ENCODE peak calls at places on chromosomes 12 and 14, in nine cellular contexts. I is left ventricle myocardium inferior, C is left lung, Y is IMR-90, N is tibial artery, X is heart right ventricle, E is upper lobe of left lung, F is neural progenitor cell, J is thoracic aorta. S is an unnamed sample. For H3K36me3 and H3K4me1, the result is how much of the 10 kb centered on the place peaks cover.

GRCh38 chr12:54379401-54380201 is 4.9 kb downstream of the ZNF385A start:
- DNase-seq in I (peak), C (peak), Y (peak), N (peak), X (peak), E (peak), F (peak), J (peak), S (peak)

GRCh38 chr12:116384175-116384574 is 106.7 kb upstream of the MED13L start:
- DNase-seq in I (no peak), C (no peak), Y (no peak), N (no peak), X (no peak), E (no peak), F (no peak), J (no peak), S (no peak)

GRCh38 chr12:62808166-62808879 is 126.6 kb downstream of the PPM1H start:
- DNase-seq in I (no peak), C (no peak), Y (no peak), N (no peak), X (no peak), E (no peak), F (no peak), J (no peak), S (no peak)

GRCh38 chr14:91316761-91317160 is 72.3 kb upstream of the GPR68 start:
- DNase-seq in I (no peak), C (no peak), Y (no peak), N (no peak), X (no peak), E (no peak), F (no peak), J (no peak), S (no peak)

GRCh38 chr12:42790761-42791151 is 201.2 kb upstream of the PRICKLE1 start:
- DNase-seq in I (no peak), C (no peak), Y (peak), N (no peak), X (no peak), E (no peak), F (no peak), J (no peak), S (no peak)

GRCh38 chr14:35050652-35051051 is 4.6 kb downstream of the FAM177A1 start:
- DNase-seq in I (no peak), C (no peak), Y (peak), N (no peak), X (peak), E (no peak), F (no peak), J (no peak), S (no peak)

GRCh38 chr14:101965796-101966718 is 1.7 kb downstream of the DYNC1H1 start:
- DNase-seq in I (no peak), C (no peak), Y (no peak), N (no peak), X (no peak), E (no peak), F (no peak), J (no peak), S (no peak)

GRCh38 chr12:58189030-58189429 is 247.7 kb downstream of the ATP23 start:
- DNase-seq in I (no peak), C (no peak), Y (no peak), N (no peak), X (no peak), E (no peak), F (no peak), J (no peak), S (no peak)

GRCh38 chr14:104593710-104594121 is 10.9 kb downstream of the TMEM179 start:
- DNase-seq in I (peak), C (no peak), Y (no peak), N (no peak), X (no peak), E (no peak), F (no peak), J (no peak), S (no peak)

GRCh38 chr12:68246350-68246749 is 7.1 kb downstream of the IL22 start:
- DNase-seq in I (no peak), C (no peak), Y (no peak), N (no peak), X (no peak), E (no peak), F (no peak), J (no peak), S (no peak)

GRCh38 chr12:44117368-44117767 is 281.5 kb downstream of the TMEM117 start:
- DNase-seq in I (no peak), C (no peak), Y (peak), N (no peak), X (no peak), E (no peak), F (no peak), J (no peak), S (no peak)

GRCh38 chr12:89464974-89465592 is 59.5 kb downstream of the GALNT4 start:
- DNase-seq in I (no peak), C (no peak), Y (peak), N (no peak), X (no peak), E (no peak), F (no peak), J (no peak), S (no peak)

GRCh38 chr12:325886-326285 is 63.2 kb downstream of the KDM5A start:
- DNase-seq in I (no peak), C (no peak), Y (no peak), N (no peak), X (no peak), E (no peak), F (no peak), J (no peak), S (no peak)

GRCh38 chr14:55348766-55349453 is 62.7 kb downstream of the ATG14 start:
- DNase-seq in I (no peak), C (no peak), Y (no peak), N (no peak), X (no peak), E (no peak), F (no peak), J (no peak), S (no peak)

GRCh38 chr12:21476949-21477348 is 24.5 kb downstream of the RECQL start:
- DNase-seq in I (no peak), C (no peak), Y (peak), N (no peak), X (no peak), E (no peak), F (no peak), J (no peak), S (no peak)

GRCh38 chr14:91154851-91155625 is 41.2 kb downstream of the DGLUCY start:
- DNase-seq in I (no peak), C (no peak), Y (peak), N (no peak), X (peak), E (peak), F (no peak), J (no peak), S (no peak)

GRCh38 chr12:108289342-108290131 is 49.6 kb downstream of the CMKLR1 start:
- DNase-seq in I (peak), C (no peak), Y (no peak), N (peak), X (no peak), E (no peak), F (no peak), J (no peak), S (no peak)

GRCh38 chr12:50527086-50527726 is 22.4 kb downstream of the DIP2B start:
- DNase-seq in I (no peak), C (no peak), Y (no peak), N (no peak), X (no peak), E (no peak), F (no peak), J (no peak), S (no peak)

GRCh38 chr14:97276573-97276972 is 479.4 kb downstream of the VRK1 start:
- DNase-seq in I (no peak), C (no peak), Y (no peak), N (no peak), X (no peak), E (no peak), F (no peak), J (no peak), S (no peak)

GRCh38 chr12:17357396-17357795 is 732.6 kb downstream of the RERGL start:
- DNase-seq in I (no peak), C (no peak), Y (no peak), N (no peak), X (no peak), E (no peak), F (peak), J (no peak), S (no peak)

GRCh38 chr14:79540394-79540793 is 670.9 kb downstream of the DIO2 start:
- DNase-seq in I (no peak), C (no peak), Y (no peak), N (no peak), X (no peak), E (no peak), F (no peak), J (no peak), S (no peak)

GRCh38 chr12:45989277-45989856 is 1.0 kb downstream of the SCAF11 start:
- DNase-seq in I (no peak), C (no peak), Y (peak), N (no peak), X (no peak), E (peak), F (no peak), J (no peak), S (no peak)

GRCh38 chr14:30034049-30034635 is 106.5 kb upstream of the PRKD1 start:
- DNase-seq in I (no peak), C (no peak), Y (peak), N (no peak), X (no peak), E (no peak), F (peak), J (no peak), S (no peak)

GRCh38 chr12:9669019-9669326 is 540 bp upstream of the CLEC2D start:
- DNase-seq in I (no peak), C (no peak), Y (no peak), N (no peak), X (no peak), E (no peak), F (no peak), J (no peak), S (no peak)

GRCh38 chr14:96040836-96041371 is 1.7 kb downstream of the C14orf132 start:
- DNase-seq in I (no peak), C (no peak), Y (peak), N (no peak), X (no peak), E (no peak), F (no peak), J (no peak), S (no peak)

GRCh38 chr14:89365071-89365801 is 51.8 kb downstream of the FOXN3 start:
- DNase-seq in I (no peak), C (peak), Y (peak), N (peak), X (peak), E (peak), F (no peak), J (no peak), S (no peak)

GRCh38 chr12:4030938-4031702 is 157.9 kb upstream of the PARP11 start:
- DNase-seq in I (peak), C (peak), Y (peak), N (peak), X (peak), E (peak), F (peak), J (peak), S (peak)

GRCh38 chr14:69346710-69347109 is 51.4 kb downstream of the ERH start:
- DNase-seq in I (peak), C (no peak), Y (no peak), N (no peak), X (peak), E (no peak), F (peak), J (no peak), S (no peak)

GRCh38 chr12:131983026-131983425 is 33.3 kb downstream of the EP400 start:
- DNase-seq in I (no peak), C (no peak), Y (no peak), N (no peak), X (no peak), E (no peak), F (no peak), J (no peak), S (no peak)
- H3K36me3 ChIP-seq in I (half or more), C (under half), Y (under half), N (half or more), X (half or more), E (half or more), F (under half), J (half or more), S (half or more)

DNA sequence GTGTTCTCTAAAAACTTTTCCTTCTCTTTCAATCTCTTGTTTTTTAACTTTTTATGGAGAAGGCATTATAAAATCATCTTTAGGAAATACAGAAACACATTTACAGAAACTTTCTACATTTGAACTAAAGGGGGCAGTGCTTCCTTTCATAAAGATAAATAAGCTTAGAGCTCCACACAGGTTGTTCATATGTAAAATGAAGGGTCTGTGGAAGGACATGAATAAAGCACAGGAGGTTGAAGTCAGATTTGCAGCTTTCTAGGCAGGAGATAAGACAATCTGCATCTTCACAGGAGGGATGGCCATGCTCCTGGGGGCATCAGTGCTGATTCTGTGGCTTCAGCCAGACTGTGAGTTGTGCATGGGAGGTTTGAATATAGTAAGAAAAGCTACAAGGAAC is 426.0 kb downstream of the DAD1 start:
- DNase-seq in I (no peak), C (no peak), Y (peak), N (no peak), X (no peak), E (no peak), F (peak), J (no peak), S (no peak)
- TF ChIP-seq CTCF in I (peak), C (no peak), Y (peak), N (no peak), X (no peak), E (no peak), F (peak), J (no peak), S (no peak)

GRCh38 chr14:75127903-75128595 is 1.2 kb upstream of the NEK9 start:
- DNase-seq in I (no peak), C (no peak), Y (no peak), N (no peak), X (no peak), E (no peak), F (no peak), J (no peak), S (no peak)
- H3K4me1 ChIP-seq in I (half or more), C (half or more), Y (under half), N (under half), X (under half), E (under half), F (under half), J (under half), S (under half)

DNA sequence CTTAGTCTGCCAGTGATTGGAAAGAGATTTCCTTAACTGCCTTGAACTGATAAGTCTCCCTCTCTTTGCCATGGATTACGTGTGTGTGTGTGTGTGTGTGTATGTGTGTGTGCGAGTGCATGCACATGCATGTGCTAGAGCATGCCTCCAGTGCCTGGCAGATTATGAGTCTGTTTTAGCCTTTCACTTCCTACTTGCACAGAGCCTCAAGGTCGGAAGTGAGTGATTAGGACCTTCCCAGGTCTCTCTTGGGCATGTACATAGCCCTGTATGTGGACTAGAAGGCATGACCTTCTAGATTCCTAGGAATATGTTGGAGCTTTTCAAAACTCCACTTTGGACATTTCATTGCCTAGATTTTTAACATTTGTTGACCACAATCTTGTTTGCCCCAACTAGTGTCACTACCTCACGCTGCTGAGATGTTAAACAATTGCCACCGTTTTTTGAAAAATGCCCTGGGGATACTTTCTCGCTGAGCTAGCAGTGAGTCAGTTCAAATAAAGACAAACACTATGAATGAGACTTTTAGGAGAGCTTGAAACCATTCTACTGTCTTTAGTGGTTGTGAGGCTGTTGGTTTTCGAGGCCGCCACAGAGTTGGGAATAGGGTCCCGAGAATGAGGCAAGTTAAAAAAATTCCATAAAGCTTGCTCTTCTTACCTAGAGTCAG is 28.2 kb downstream of the KIAA0586 start:
- DNase-seq in I (no peak), C (no peak), Y (peak), N (no peak), X (no peak), E (no peak), F (no peak), J (no peak), S (no peak)
- H3K36me3 ChIP-seq in I (half or more), C (under half), Y (under half), N (half or more), X (under half), E (under half), F (under half), J (under half), S (half or more)

DNA sequence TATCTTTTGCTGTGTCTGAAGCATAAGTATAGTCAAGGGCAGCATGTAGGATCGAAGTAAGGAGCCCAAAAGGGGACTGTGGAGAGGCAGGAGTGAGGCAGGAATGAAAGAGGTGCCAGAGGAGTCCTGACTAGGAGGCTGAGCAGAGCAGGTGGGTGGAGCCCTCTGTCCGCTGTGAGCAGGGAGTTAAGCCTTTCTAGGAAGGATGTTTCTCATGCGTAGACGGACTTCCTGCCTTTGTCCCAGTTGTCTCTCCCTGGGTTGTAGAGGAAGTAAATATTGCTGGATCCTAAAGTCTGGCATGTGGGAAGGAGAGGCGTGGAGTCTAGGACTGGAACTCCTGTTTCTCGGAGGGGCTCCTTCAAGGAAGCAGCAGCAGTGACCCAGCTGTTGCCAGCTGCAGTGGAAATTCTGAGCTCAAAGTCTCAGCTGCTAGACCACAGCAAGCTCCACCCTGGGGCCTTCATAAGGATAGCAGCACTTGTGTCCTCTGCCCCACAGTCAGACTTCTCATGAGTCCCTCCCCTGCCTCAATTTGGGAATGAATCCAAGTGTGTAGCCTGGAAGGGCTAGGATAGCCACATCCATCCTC is 44.0 kb downstream of the RBMS2 start:
- DNase-seq in I (peak), C (peak), Y (peak), N (peak), X (peak), E (peak), F (peak), J (no peak), S (peak)
- TF ChIP-seq CTCF in I (peak), C (no peak), Y (no peak), N (no peak), X (no peak), E (no peak), F (no peak), J (no peak), S (peak)

GRCh38 chr14:63432888-63433552 is 110.2 kb downstream of the PPP2R5E start:
- DNase-seq in I (no peak), C (no peak), Y (no peak), N (no peak), X (no peak), E (no peak), F (no peak), J (no peak), S (no peak)

GRCh38 chr14:63435838-63436237 is 107.3 kb downstream of the PPP2R5E start:
- DNase-seq in I (peak), C (peak), Y (peak), N (peak), X (peak), E (peak), F (no peak), J (peak), S (peak)

GRCh38 chr14:63431466-63431865 is 111.7 kb downstream of the PPP2R5E start:
- DNase-seq in I (no peak), C (no peak), Y (no peak), N (no peak), X (no peak), E (no peak), F (no peak), J (no peak), S (no peak)

GRCh38 chr14:63435204-63435603 is 108.0 kb downstream of the PPP2R5E start:
- DNase-seq in I (no peak), C (no peak), Y (no peak), N (no peak), X (no peak), E (no peak), F (no peak), J (no peak), S (no peak)

DNA sequence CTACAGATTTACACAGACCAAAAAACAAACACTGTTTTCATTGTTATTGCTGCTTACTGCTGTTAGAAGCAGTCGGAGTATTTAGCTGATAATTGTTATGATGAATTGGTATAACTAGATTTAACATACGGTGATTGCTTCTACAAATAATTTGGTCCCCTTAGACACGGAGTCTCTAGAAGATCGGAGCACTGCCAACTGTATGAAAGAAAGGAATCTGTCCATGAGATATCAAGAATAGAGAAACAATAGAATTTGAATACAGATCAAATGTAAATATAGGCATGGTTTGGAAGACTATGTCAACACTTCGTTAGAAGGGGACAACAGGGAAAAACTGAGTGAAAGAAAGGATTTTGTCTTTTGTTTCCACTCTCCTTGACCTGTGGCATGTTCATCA is 110.9 kb downstream of the PPP2R5E start:
- DNase-seq in I (no peak), C (no peak), Y (no peak), N (no peak), X (no peak), E (no peak), F (no peak), J (no peak), S (no peak)
- H3K4me1 ChIP-seq in I (half or more), C (under half), Y (under half), N (under half), X (under half), E (under half), F (under half), J (under half), S (under half)

DNA sequence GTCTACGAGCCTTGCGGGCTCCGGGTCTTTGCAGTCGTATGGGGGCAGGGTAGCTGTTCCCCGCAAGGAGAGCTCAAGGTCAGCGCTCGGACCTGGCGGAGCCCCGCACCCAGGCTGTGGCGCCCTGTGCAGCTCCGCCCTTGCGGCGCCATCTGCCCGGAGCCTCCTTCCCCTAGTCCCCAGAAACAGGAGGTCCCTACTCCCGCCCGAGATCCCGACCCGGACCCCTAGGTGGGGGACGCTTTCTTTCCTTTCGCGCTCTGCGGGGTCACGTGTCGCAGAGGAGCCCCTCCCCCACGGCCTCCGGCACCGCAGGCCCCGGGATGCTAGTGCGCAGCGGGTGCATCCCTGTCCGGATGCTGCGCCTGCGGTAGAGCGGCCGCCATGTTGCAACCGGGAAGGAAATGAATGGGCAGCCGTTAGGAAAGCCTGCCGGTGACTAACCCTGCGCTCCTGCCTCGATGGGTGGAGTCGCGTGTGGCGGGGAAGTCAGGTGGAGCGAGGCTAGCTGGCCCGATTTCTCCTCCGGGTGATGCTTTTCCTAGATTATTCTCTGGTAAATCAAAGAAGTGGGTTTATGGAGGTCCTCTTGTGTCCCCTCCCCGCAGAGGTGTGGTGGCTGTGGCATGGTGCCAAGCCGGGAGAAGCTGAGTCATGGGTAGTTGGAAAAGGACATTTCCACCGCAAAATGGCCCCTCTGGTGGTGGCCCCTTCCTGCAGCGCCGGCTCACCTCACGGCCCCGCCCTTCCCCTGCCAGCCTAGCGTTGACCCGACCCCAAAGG is 788 bp downstream of the GAPDH start:
- DNase-seq in I (peak), C (peak), Y (peak), N (peak), X (peak), E (peak), F (peak), J (no peak), S (peak)
- H3K36me3 ChIP-seq in I (half or more), C (under half), Y (half or more), N (half or more), X (under half), E (under half), F (under half), J (under half), S (half or more)